ENCODE peak calls at places on chromosomes 4 and X, in ten cellular contexts. H, R, Q, J, T, M, F, V, L and Z are unnamed samples.

GRCh38 chr4:69060651-69061308 is 35.5 kb upstream of the UGT2B7 start:
- DNase-seq in H (no peak), L (no peak), M (no peak), V (no peak), F (no peak), T (no peak), Q (peak), R (no peak), J (peak), Z (no peak)

GRCh38 chr4:121177238-121178137 is 13.4 kb upstream of the TNIP3 start:
- DNase-seq in L (no peak), J (peak), R (no peak), F (no peak), M (no peak), Q (no peak), T (no peak), H (no peak), V (no peak), Z (no peak)

GRCh38 chr4:40238700-40239548 is 42.1 kb downstream of the RHOH start:
- DNase-seq in Q (no peak), V (no peak), F (no peak), T (no peak), H (no peak), M (no peak), R (no peak), L (no peak), J (no peak), Z (no peak)

GRCh38 chrX:111010151-111010550 is 85.8 kb upstream of the PAK3 start:
- DNase-seq in J (no peak), V (no peak), T (no peak), R (no peak), H (no peak), Q (no peak), L (no peak), M (no peak), F (no peak), Z (no peak)

GRCh38 chrX:115582871-115583729 is 22.1 kb downstream of the PLS3 start:
- DNase-seq in M (no peak), Q (peak), V (no peak), R (peak), F (no peak), J (peak), T (no peak), H (no peak), L (no peak), Z (no peak)

GRCh38 chr4:145829629-145830395 is 108.8 kb downstream of the ZNF827 start:
- DNase-seq in H (no peak), Q (no peak), V (no peak), F (no peak), L (no peak), T (no peak), J (peak), R (no peak), M (no peak), Z (no peak)

GRCh38 chr4:123674752-123675151 is 278.2 kb downstream of the SPRY1 start:
- DNase-seq in V (no peak), R (no peak), L (no peak), M (no peak), Q (no peak), F (no peak), H (no peak), T (no peak), J (no peak), Z (no peak)

GRCh38 chrX:26262121-26262523 is 46.2 kb downstream of the MAGEB5 start:
- DNase-seq in L (no peak), Q (peak), V (no peak), F (no peak), M (no peak), R (no peak), H (no peak), T (no peak), J (peak), Z (no peak)

GRCh38 chr4:37603070-37603468 is 83.1 kb downstream of the RELL1 start:
- DNase-seq in T (peak), Q (peak), L (no peak), R (peak), V (peak), M (peak), H (peak), F (peak), J (peak), Z (peak)

GRCh38 chrX:19440713-19441112 is 74.6 kb downstream of the MAP3K15 start:
- DNase-seq in Q (peak), L (no peak), T (no peak), H (no peak), V (no peak), J (peak), R (no peak), M (no peak), F (no peak), Z (no peak)

GRCh38 chr4:140094701-140095420 is 59.1 kb downstream of the MAML3 start:
- DNase-seq in Q (peak), V (peak), J (no peak), H (no peak), T (peak), F (no peak), R (peak), M (no peak), L (no peak), Z (no peak)

GRCh38 chr4:82905205-82905604 is 4.7 kb downstream of the THAP9 start:
- DNase-seq in H (no peak), J (peak), Q (peak), M (peak), T (no peak), F (peak), L (no peak), V (no peak), R (no peak), Z (no peak)

GRCh38 chr4:6913350-6913749 is 3.7 kb downstream of the TBC1D14 start:
- DNase-seq in L (no peak), T (no peak), H (no peak), R (no peak), J (no peak), M (no peak), V (no peak), F (no peak), Q (no peak), Z (no peak)

GRCh38 chr4:5952286-5953002 is 59.6 kb upstream of the CRMP1 start:
- DNase-seq in M (no peak), J (no peak), Q (no peak), R (peak), L (peak), T (no peak), V (no peak), H (no peak), F (no peak), Z (no peak)

GRCh38 chrX:1392376-1393130 is 640 bp upstream of the SLC25A6 start:
- DNase-seq in M (peak), Q (peak), L (peak), J (peak), T (peak), F (peak), H (no peak), V (peak), R (peak), Z (no peak)